ENCODE peak calls at places on chromosome 11, in eight cellular contexts. Z, D, M, H, O, Y, K and R are unnamed samples.
A peak's percentile ranks its signal among the peaks of the same experiment; 100 is the strongest.

GRCh38 chr11:122399375-122399774 is 256.1 kb upstream of the UBASH3B start:
- DNase-seq in M (no peak), H (no peak), Z (no peak), O (no peak), K (no peak), Y (no peak), D (no peak), R (no peak)

GRCh38 chr11:123594921-123595320 is 59.5 kb downstream of the SCN3B start:
- DNase-seq in M (no peak), Z (no peak), O (no peak), Y (no peak), K (no peak), H (no peak), D (no peak), R (no peak)

GRCh38 chr11:36372101-36372767 is 76.1 kb downstream of the PRR5L start:
- DNase-seq in Z (no peak), O (no peak), H (peak; percentile 95), K (no peak), M (no peak), Y (no peak), D (no peak), R (no peak)

GRCh38 chr11:35363246-35364100 is 55.9 kb downstream of the SLC1A2 start:
- DNase-seq in Y (no peak), O (no peak), K (no peak), M (peak; percentile 80), Z (no peak), H (peak; percentile 77), D (no peak), R (no peak)

GRCh38 chr11:101129203-101129943 is at the start of gene PGR:
- DNase-seq in Z (no peak), M (no peak), Y (peak; percentile 54), O (peak; percentile 17), H (no peak), K (peak; percentile 51), D (no peak), R (no peak)

GRCh38 chr11:88157401-88157800 is 17.8 kb downstream of the RAB38 start:
- DNase-seq in D (no peak), O (no peak), Y (no peak), H (no peak), Z (no peak), K (no peak), M (no peak), R (no peak)

GRCh38 chr11:60910711-60911366 is 3.1 kb upstream of the TMEM109 start:
- DNase-seq in O (no peak), K (no peak), Z (no peak), Y (no peak), M (peak; percentile 58), D (no peak), H (no peak), R (no peak)

GRCh38 chr11:132639986-132640385 is 892.3 kb downstream of the OPCML start:
- DNase-seq in Y (no peak), Z (no peak), O (no peak), H (no peak), D (no peak), M (no peak), K (no peak), R (no peak)

GRCh38 chr11:116842909-116843308 is 5.5 kb upstream of the APOA1 start:
- DNase-seq in M (no peak), H (no peak), Y (no peak), O (no peak), Z (no peak), D (no peak), K (no peak), R (no peak)

GRCh38 chr11:116826751-116827431 is 2.8 kb upstream of the APOC3 start:
- DNase-seq in M (peak; percentile 46), Y (no peak), K (no peak), D (no peak), Z (no peak), H (no peak), O (no peak), R (no peak)

GRCh38 chr11:95165638-95166037 is 65.4 kb downstream of the SESN3 start:
- DNase-seq in Z (no peak), D (no peak), Y (no peak), O (no peak), H (no peak), M (no peak), K (no peak), R (no peak)

GRCh38 chr11:131662310-131662709 is 291.9 kb downstream of the NTM start:
- DNase-seq in M (no peak), Z (no peak), O (no peak), H (no peak), D (no peak), Y (no peak), K (peak; percentile 24), R (no peak)

GRCh38 chr11:134596404-134596803 is 184.4 kb upstream of the B3GAT1 start:
- DNase-seq in Z (no peak), M (no peak), H (no peak), K (no peak), Y (no peak), O (no peak), D (no peak), R (no peak)

GRCh38 chr11:17366491-17366890 is 14.9 kb downstream of the NCR3LG1 start:
- DNase-seq in O (no peak), Z (no peak), M (no peak), K (no peak), D (no peak), H (no peak), Y (no peak), R (no peak)

GRCh38 chr11:69773626-69774353 is 1.4 kb downstream of the FGF4 start:
- DNase-seq in Y (no peak), H (no peak), K (no peak), M (no peak), O (no peak), Z (no peak), D (no peak), R (no peak)

GRCh38 chr11:76699461-76700091 is 29.0 kb upstream of the LRRC32 start:
- DNase-seq in O (no peak), K (no peak), Y (no peak), D (no peak), H (no peak), M (no peak), Z (no peak), R (no peak)

GRCh38 chr11:105144887-105145286 is 5.3 kb upstream of the CARD18 start:
- DNase-seq in O (no peak), K (no peak), H (peak; percentile 63), M (no peak), D (no peak), Z (no peak), Y (no peak), R (no peak)

GRCh38 chr11:101862410-101863233 is 52.2 kb upstream of the CEP126 start:
- DNase-seq in H (peak; percentile 82), Z (no peak), O (peak; percentile 12), D (no peak), Y (no peak), M (no peak), K (peak; percentile 61), R (no peak)

GRCh38 chr11:32809313-32809712 is 14.9 kb upstream of the CCDC73 start:
- DNase-seq in H (peak; percentile 78), Y (no peak), K (peak; percentile 90), Z (peak; percentile 6), O (peak; percentile 59), M (peak; percentile 70), D (peak; percentile 9), R (no peak)

GRCh38 chr11:45896392-45897068 is 10.5 kb downstream of the FREY1 start:
- DNase-seq in D (no peak), H (no peak), Z (no peak), O (peak; percentile 48), Y (no peak), K (peak; percentile 97), M (no peak), R (no peak)

GRCh38 chr11:120134106-120134930 is 3.6 kb downstream of the TRIM29 start:
- DNase-seq in K (no peak), H (no peak), D (no peak), Y (peak; percentile 22), M (peak; percentile 44), Z (no peak), O (no peak), R (no peak)

GRCh38 chr11:47986742-47987141 is 6.4 kb downstream of the PTPRJ start:
- DNase-seq in K (no peak), H (no peak), Y (no peak), D (no peak), Z (no peak), O (no peak), M (no peak), R (no peak)

GRCh38 chr11:130523166-130523565 is 74.7 kb downstream of the ADAMTS15 start:
- DNase-seq in H (no peak), O (no peak), D (no peak), Y (no peak), M (no peak), Z (no peak), K (no peak), R (no peak)

GRCh38 chr11:118046051-118046963 is 30.6 kb upstream of the TMPRSS4 start:
- DNase-seq in K (no peak), Y (no peak), H (no peak), O (no peak), D (no peak), M (no peak), Z (peak; percentile 27), R (peak; percentile 27)

GRCh38 chr11:69086152-69086551 is 37.4 kb downstream of the TPCN2 start:
- DNase-seq in D (no peak), M (peak; percentile 93), K (no peak), H (peak; percentile 24), Z (no peak), O (no peak), Y (no peak), R (no peak)

GRCh38 chr11:76424891-76425290 is 19.9 kb upstream of the EMSY start:
- DNase-seq in D (no peak), H (no peak), Z (no peak), O (no peak), Y (no peak), M (no peak), K (no peak), R (no peak)

GRCh38 chr11:62398011-62398994 is 20.5 kb upstream of the SCGB1A1 start:
- DNase-seq in H (peak; percentile 92), Y (no peak), Z (no peak), K (no peak), M (peak; percentile 76), D (no peak), O (no peak), R (no peak)

GRCh38 chr11:67584881-67585873 is 1.6 kb downstream of the GSTP1 start:
- DNase-seq in M (no peak), D (no peak), K (peak; percentile 36), Z (no peak), O (no peak), Y (no peak), H (peak; percentile 18), R (no peak)

GRCh38 chr11:108115495-108116140 is 5.7 kb upstream of the ACAT1 start:
- DNase-seq in Y (no peak), H (peak; percentile 95), D (no peak), O (peak; percentile 26), M (peak; percentile 94), K (peak; percentile 72), Z (no peak), R (no peak)